ENCODE peak calls at places on chromosomes 4 and X, in four cellular contexts. One of them, this sample, is unnamed.

GRCh38 chrX:10615931-10616780 is 4.2 kb downstream of the MID1 start:
- DNase-seq in WTC11: peak; percentile 30
- DNase-seq in K562: peak; percentile 25
- DNase-seq in H1: no peak
- DNase-seq in this sample: peak; percentile 67

GRCh38 chr4:6021831-6022606 is 3.8 kb upstream of the C4orf50 start:
- DNase-seq in WTC11: no peak
- DNase-seq in K562: no peak
- DNase-seq in H1: no peak
- DNase-seq in this sample: no peak

GRCh38 chr4:185011408-185011807 is 6.9 kb upstream of the HELT start:
- DNase-seq in WTC11: peak; percentile 70
- DNase-seq in K562: no peak
- DNase-seq in H1: no peak
- DNase-seq in this sample: peak; percentile 82

GRCh38 chr4:186881521-186882220 is 158.0 kb upstream of the FAT1 start:
- DNase-seq in WTC11: no peak
- DNase-seq in K562: no peak
- DNase-seq in H1: no peak
- DNase-seq in this sample: no peak

GRCh38 chr4:60013458-60013857 is 1186.7 kb upstream of the ADGRL3 start:
- DNase-seq in WTC11: no peak
- DNase-seq in K562: no peak
- DNase-seq in H1: no peak
- DNase-seq in this sample: no peak

GRCh38 chr4:23614284-23614892 is 275.5 kb downstream of the PPARGC1A start:
- DNase-seq in WTC11: no peak
- DNase-seq in K562: peak; percentile 6
- DNase-seq in H1: peak; percentile 5
- DNase-seq in this sample: peak; percentile 33

GRCh38 chrX:106726485-106727437 is at the start of gene RNF128:
- DNase-seq in WTC11: peak; percentile 74
- DNase-seq in K562: no peak
- DNase-seq in H1: peak; percentile 29
- DNase-seq in this sample: peak; percentile 12

GRCh38 chr4:109947457-109947856 is 34.8 kb downstream of the EGF start:
- DNase-seq in WTC11: no peak
- DNase-seq in K562: no peak
- DNase-seq in H1: no peak
- DNase-seq in this sample: no peak

GRCh38 chrX:129638917-129639316 is 15.8 kb downstream of the APLN start:
- DNase-seq in WTC11: peak; percentile 20
- DNase-seq in K562: no peak
- DNase-seq in H1: no peak
- DNase-seq in this sample: no peak

GRCh38 chr4:35965300-35965699 is 279.0 kb downstream of the ARAP2 start:
- DNase-seq in WTC11: no peak
- DNase-seq in K562: no peak
- DNase-seq in H1: no peak
- DNase-seq in this sample: no peak

GRCh38 chr4:95255396-95256107 is 293.2 kb downstream of the UNC5C start:
- DNase-seq in WTC11: no peak
- DNase-seq in K562: peak; percentile 68
- DNase-seq in H1: no peak
- DNase-seq in this sample: no peak

GRCh38 chrX:133267621-133268020 is 49.5 kb upstream of the TFDP3 start:
- DNase-seq in WTC11: no peak
- DNase-seq in K562: no peak
- DNase-seq in H1: no peak
- DNase-seq in this sample: no peak

GRCh38 chr4:14856076-14856926 is 146.0 kb upstream of the CPEB2 start:
- DNase-seq in WTC11: no peak
- DNase-seq in K562: peak; percentile 83
- DNase-seq in H1: peak; percentile 27
- DNase-seq in this sample: no peak

GRCh38 chr4:156545003-156545785 is 426.4 kb downstream of the PDGFC start:
- DNase-seq in WTC11: no peak
- DNase-seq in K562: no peak
- DNase-seq in H1: no peak
- DNase-seq in this sample: no peak

GRCh38 chr4:154032914-154033313 is 244.0 kb upstream of the SFRP2 start:
- DNase-seq in WTC11: no peak
- DNase-seq in K562: no peak
- DNase-seq in H1: no peak
- DNase-seq in this sample: no peak

GRCh38 chr4:72569719-72570235 is 756 bp upstream of the ADAMTS3 start:
- DNase-seq in WTC11: no peak
- DNase-seq in K562: no peak
- DNase-seq in H1: no peak
- DNase-seq in this sample: no peak

GRCh38 chrX:12958461-12958860 is 16.4 kb upstream of the TMSB4X start:
- DNase-seq in WTC11: no peak
- DNase-seq in K562: no peak
- DNase-seq in H1: no peak
- DNase-seq in this sample: no peak

GRCh38 chrX:140715787-140716186 is 6.2 kb downstream of the LINC00632 start:
- DNase-seq in WTC11: no peak
- DNase-seq in K562: no peak
- DNase-seq in H1: no peak
- DNase-seq in this sample: no peak

GRCh38 chrX:49884290-49884862 is 5.1 kb downstream of the USP27X start:
- DNase-seq in WTC11: peak; percentile 73
- DNase-seq in K562: peak; percentile 40
- DNase-seq in H1: peak; percentile 19
- DNase-seq in this sample: peak; percentile 62

GRCh38 chrX:143094501-143095110 is 68.9 kb downstream of the SPANXN4 start:
- DNase-seq in WTC11: no peak
- DNase-seq in K562: no peak
- DNase-seq in H1: no peak
- DNase-seq in this sample: no peak

GRCh38 chrX:72392816-72393800 is 87.4 kb upstream of the CITED1 start:
- DNase-seq in WTC11: no peak
- DNase-seq in K562: no peak
- DNase-seq in H1: no peak
- DNase-seq in this sample: no peak

GRCh38 chr4:41428205-41428940 is 109.6 kb upstream of the LIMCH1 start:
- DNase-seq in WTC11: no peak
- DNase-seq in K562: no peak
- DNase-seq in H1: no peak
- DNase-seq in this sample: no peak

GRCh38 chrX:73851014-73852009 is 288.3 kb downstream of the CHIC1 start:
- DNase-seq in WTC11: no peak
- DNase-seq in K562: peak; percentile 70
- DNase-seq in H1: no peak
- DNase-seq in this sample: peak; percentile 70

GRCh38 chr4:125666635-125667034 is 351.9 kb downstream of the FAT4 start:
- DNase-seq in WTC11: no peak
- DNase-seq in K562: no peak
- DNase-seq in H1: no peak
- DNase-seq in this sample: no peak

GRCh38 chr4:1008840-1009646 is 2.4 kb upstream of the FGFRL1 start:
- DNase-seq in WTC11: peak; percentile 52
- DNase-seq in K562: no peak
- DNase-seq in H1: no peak
- DNase-seq in this sample: no peak

GRCh38 chr4:11881364-11881763 is 452.7 kb upstream of the HS3ST1 start:
- DNase-seq in WTC11: no peak
- DNase-seq in K562: no peak
- DNase-seq in H1: no peak
- DNase-seq in this sample: no peak

GRCh38 chr4:94757192-94758140 is at the start of gene BMPR1B:
- DNase-seq in WTC11: peak; percentile 24
- DNase-seq in K562: no peak
- DNase-seq in H1: no peak
- DNase-seq in this sample: peak; percentile 82

GRCh38 chr4:88857588-88857987 is 160.0 kb upstream of the NAP1L5 start:
- DNase-seq in WTC11: no peak
- DNase-seq in K562: no peak
- DNase-seq in H1: no peak
- DNase-seq in this sample: no peak

DNA sequence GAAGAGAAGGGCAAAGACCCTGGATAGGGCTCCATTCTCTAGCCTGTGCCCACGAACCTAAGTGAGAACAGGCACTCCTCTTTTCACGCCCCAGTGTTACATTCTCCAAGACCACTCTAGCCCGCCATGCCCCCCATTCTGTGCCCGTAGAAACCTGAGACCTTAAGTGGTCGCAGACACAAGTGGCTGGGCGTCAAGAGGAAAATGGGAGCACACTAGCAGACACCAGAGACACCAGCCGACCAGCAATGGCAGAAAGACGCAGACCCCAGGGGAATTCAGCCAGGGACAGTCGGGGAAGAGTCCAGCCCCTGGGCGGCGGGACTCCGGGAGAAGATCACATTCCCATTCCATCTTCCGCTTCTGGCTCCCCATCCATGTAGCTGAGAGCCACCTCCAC is 2027.9 kb downstream of the PCDH7 start:
- DNase-seq in WTC11: no peak
- DNase-seq in K562: no peak
- DNase-seq in H1: no peak
- DNase-seq in this sample: no peak
- TF ChIP-seq TEAD4 in WTC11: no peak
- TF ChIP-seq TEAD4 in K562: no peak
- TF ChIP-seq TEAD4 in H1: no peak
- TF ChIP-seq TEAD4 in this sample: no peak

GRCh38 chr4:179607003-179607402 is 2164.8 kb upstream of the AGA start:
- DNase-seq in WTC11: no peak
- DNase-seq in K562: no peak
- DNase-seq in H1: no peak
- DNase-seq in this sample: no peak

DNA sequence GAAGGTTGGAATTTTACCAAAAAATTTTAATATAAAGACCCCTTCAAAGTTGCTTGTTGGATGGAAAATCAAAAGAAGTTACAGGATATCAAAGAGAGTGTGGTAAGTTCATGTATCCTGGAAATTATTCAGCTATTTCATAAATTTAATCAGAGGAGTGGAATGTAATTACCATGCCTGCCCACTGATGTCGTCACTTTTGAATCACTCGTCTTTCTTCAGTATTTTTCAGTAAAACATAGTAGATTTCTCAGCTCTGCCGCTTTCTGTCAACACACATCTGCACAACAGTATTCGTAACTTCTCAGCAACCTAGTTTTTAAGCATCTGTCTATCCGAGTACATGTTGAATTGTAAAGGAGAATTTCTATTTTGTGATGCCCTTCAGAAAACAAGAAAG is 2163.0 kb upstream of the AGA start:
- DNase-seq in WTC11: no peak
- DNase-seq in K562: no peak
- DNase-seq in H1: no peak
- DNase-seq in this sample: no peak
- TF ChIP-seq TEAD4 in WTC11: no peak
- TF ChIP-seq TEAD4 in K562: no peak
- TF ChIP-seq TEAD4 in H1: no peak
- TF ChIP-seq TEAD4 in this sample: no peak

GRCh38 chr4:112214397-112215264 is 17.0 kb upstream of the AP1AR start:
- DNase-seq in WTC11: no peak
- DNase-seq in K562: peak; percentile 31
- DNase-seq in H1: no peak
- DNase-seq in this sample: peak; percentile 56
- TF ChIP-seq TEAD4 in WTC11: no peak
- TF ChIP-seq TEAD4 in K562: no peak
- TF ChIP-seq TEAD4 in H1: no peak
- TF ChIP-seq TEAD4 in this sample: no peak

GRCh38 chrX:110044531-110045249 is 41.8 kb downstream of the TMEM164 start:
- DNase-seq in WTC11: no peak
- DNase-seq in K562: no peak
- DNase-seq in H1: no peak
- DNase-seq in this sample: no peak

GRCh38 chrX:110045988-110046387 is 43.1 kb downstream of the TMEM164 start:
- DNase-seq in WTC11: no peak
- DNase-seq in K562: no peak
- DNase-seq in H1: no peak
- DNase-seq in this sample: no peak

GRCh38 chrX:110046971-110047370 is 44.1 kb downstream of the TMEM164 start:
- DNase-seq in WTC11: no peak
- DNase-seq in K562: no peak
- DNase-seq in H1: no peak
- DNase-seq in this sample: no peak

GRCh38 chrX:110042521-110042920 is 39.6 kb downstream of the TMEM164 start:
- DNase-seq in WTC11: no peak
- DNase-seq in K562: no peak
- DNase-seq in H1: no peak
- DNase-seq in this sample: no peak

GRCh38 chrX:110045421-110045820 is 42.5 kb downstream of the TMEM164 start:
- DNase-seq in WTC11: no peak
- DNase-seq in K562: no peak
- DNase-seq in H1: no peak
- DNase-seq in this sample: no peak
- TF ChIP-seq TEAD4 in WTC11: no peak
- TF ChIP-seq TEAD4 in K562: no peak
- TF ChIP-seq TEAD4 in H1: no peak
- TF ChIP-seq TEAD4 in this sample: no peak

GRCh38 chr4:7634611-7635010 is 199.9 kb upstream of the PSAPL1 start:
- DNase-seq in WTC11: no peak
- DNase-seq in K562: no peak
- DNase-seq in H1: no peak
- DNase-seq in this sample: no peak
- TF ChIP-seq TEAD4 in WTC11: no peak
- TF ChIP-seq TEAD4 in K562: no peak
- TF ChIP-seq TEAD4 in H1: no peak
- TF ChIP-seq TEAD4 in this sample: no peak

DNA sequence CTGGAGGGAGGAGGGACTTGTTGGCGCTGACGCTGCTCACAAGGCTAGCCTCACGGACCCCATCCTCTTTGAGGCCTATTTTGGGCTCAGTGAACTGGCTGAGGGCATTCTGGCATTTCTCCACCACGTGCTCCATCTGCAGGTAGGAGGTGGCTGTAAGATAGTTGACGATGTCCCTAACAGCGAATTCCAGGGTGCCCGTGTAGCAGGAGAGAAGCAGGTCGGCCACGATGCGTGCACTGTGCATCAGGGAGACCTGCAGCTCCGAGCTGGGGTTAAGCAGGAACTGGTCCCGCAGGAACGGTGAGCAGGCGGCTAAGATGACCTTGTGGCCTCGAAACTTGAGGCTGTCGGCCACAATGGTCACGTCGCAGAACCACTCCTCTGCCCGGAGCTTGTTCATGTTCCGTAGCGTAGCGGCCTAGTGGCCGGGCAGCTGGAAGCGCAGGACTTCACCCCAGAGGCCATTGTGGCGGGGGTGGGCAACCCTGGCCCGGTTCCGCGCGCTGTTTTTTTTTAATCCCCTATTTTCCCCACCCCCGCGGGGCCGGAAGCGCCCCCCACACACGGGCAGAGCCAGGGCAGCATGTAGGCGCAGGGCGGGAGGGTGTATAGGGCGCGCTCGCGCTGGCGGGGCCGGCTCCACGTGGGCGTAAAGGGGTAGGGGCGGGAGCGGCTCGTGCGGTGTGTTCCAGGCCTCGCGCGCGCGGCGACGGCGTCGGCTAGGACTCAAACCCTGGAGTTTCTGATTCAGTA is 73.2 kb downstream of the UBE2K start:
- DNase-seq in WTC11: no peak
- DNase-seq in K562: no peak
- DNase-seq in H1: no peak
- DNase-seq in this sample: peak; percentile 27
- TF ChIP-seq TEAD4 in WTC11: no peak
- TF ChIP-seq TEAD4 in K562: no peak
- TF ChIP-seq TEAD4 in H1: no peak
- TF ChIP-seq TEAD4 in this sample: no peak

This sample was measured in SK-N-SH.